ENCODE peak calls at places on chromosome 10, in six cellular contexts. Z, C, R, N, V and G are unnamed samples. For H3K4me1, the result is how much of the 10 kb centered on the place peaks cover.

GRCh38 chr10:12390733-12391132 is 41.4 kb downstream of the CAMK1D start:
- DNase-seq in V (no peak), R (no peak), N (no peak), Z (no peak), C (no peak), G (no peak)

GRCh38 chr10:96857613-96858012 is 25.5 kb downstream of the LCOR start:
- DNase-seq in C (no peak), V (no peak), N (no peak), Z (no peak), R (no peak), G (no peak)

GRCh38 chr10:103648951-103649532 is 155.5 kb downstream of the NEURL1 start:
- DNase-seq in V (no peak), Z (no peak), C (peak), N (no peak), R (peak), G (no peak)

GRCh38 chr10:84665883-84666463 is 337.6 kb downstream of the CCSER2 start:
- DNase-seq in R (no peak), N (peak), V (peak), Z (no peak), C (no peak), G (peak)

GRCh38 chr10:109773288-109773687 is 150.0 kb downstream of the XPNPEP1 start:
- DNase-seq in N (no peak), Z (no peak), V (no peak), C (no peak), R (no peak), G (no peak)

GRCh38 chr10:91604936-91605534 is 27.8 kb downstream of the PPP1R3C start:
- DNase-seq in C (no peak), Z (no peak), R (no peak), V (no peak), N (peak), G (no peak)

GRCh38 chr10:119305860-119306513 is 98.6 kb downstream of the GRK5 start:
- DNase-seq in C (peak), N (peak), Z (no peak), R (peak), V (no peak), G (no peak)

GRCh38 chr10:50221470-50221869 is 29.8 kb downstream of the ASAH2 start:
- DNase-seq in R (no peak), V (no peak), C (no peak), Z (no peak), N (no peak), G (no peak)

GRCh38 chr10:42989481-42989921 is 87.4 kb upstream of the RET start:
- DNase-seq in R (no peak), V (no peak), N (no peak), Z (peak), C (peak), G (no peak)

GRCh38 chr10:75730847-75731246 is 299.4 kb downstream of the LRMDA start:
- DNase-seq in C (no peak), V (no peak), Z (no peak), N (no peak), R (no peak), G (no peak)

GRCh38 chr10:82191653-82192052 is 316.7 kb downstream of the NRG3 start:
- DNase-seq in R (no peak), N (no peak), V (no peak), Z (no peak), C (no peak), G (no peak)

GRCh38 chr10:120586471-120586872 is 129.4 kb downstream of the PLPP4 start:
- DNase-seq in V (no peak), N (peak), R (no peak), Z (no peak), C (no peak), G (no peak)

GRCh38 chr10:86100581-86101061 is 266.0 kb downstream of the GRID1 start:
- DNase-seq in Z (no peak), R (no peak), C (no peak), V (peak), N (no peak), G (no peak)

GRCh38 chr10:43093423-43094090 is 16.7 kb downstream of the RET start:
- DNase-seq in R (no peak), Z (no peak), V (peak), N (peak), C (no peak), G (no peak)

GRCh38 chr10:5910323-5911100 is 20.5 kb downstream of the FBH1 start:
- DNase-seq in V (no peak), C (peak), N (no peak), Z (no peak), R (no peak), G (no peak)

GRCh38 chr10:33336606-33337334 is 2.3 kb upstream of the NRP1 start:
- DNase-seq in V (peak), R (no peak), Z (no peak), N (peak), C (peak), G (no peak)

GRCh38 chr10:103911021-103911459 is 6.9 kb downstream of the STN1 start:
- DNase-seq in V (no peak), N (no peak), C (no peak), Z (no peak), R (no peak), G (no peak)

GRCh38 chr10:36608251-36608650 is 517.1 kb upstream of the ANKRD30A start:
- DNase-seq in V (no peak), C (no peak), R (no peak), Z (no peak), N (no peak), G (no peak)

GRCh38 chr10:128739937-128740336 is 613.7 kb upstream of the MKI67 start:
- DNase-seq in N (no peak), R (no peak), C (no peak), Z (no peak), V (peak), G (peak)

GRCh38 chr10:132238371-132239125 is 51.8 kb downstream of the DPYSL4 start:
- DNase-seq in N (no peak), Z (no peak), V (no peak), R (no peak), C (no peak), G (no peak)

GRCh38 chr10:47076949-47077348 is 165.7 kb downstream of the PTPN20 start:
- DNase-seq in Z (no peak), V (no peak), R (no peak), C (no peak), N (peak), G (no peak)

GRCh38 chr10:86648706-86649426 is 5.5 kb upstream of the OPN4 start:
- DNase-seq in C (peak), V (no peak), Z (peak), N (peak), R (peak), G (no peak)

GRCh38 chr10:62016477-62017140 is 115.1 kb downstream of the ARID5B start:
- DNase-seq in C (no peak), V (no peak), R (no peak), N (no peak), Z (no peak), G (no peak)

GRCh38 chr10:62018141-62018911 is 116.8 kb downstream of the ARID5B start:
- DNase-seq in R (no peak), N (no peak), Z (no peak), C (no peak), V (no peak), G (no peak)

GRCh38 chr10:62015994-62016393 is 114.5 kb downstream of the ARID5B start:
- DNase-seq in R (no peak), Z (no peak), C (no peak), N (no peak), V (peak), G (no peak)

GRCh38 chr10:62019013-62019684 is 117.7 kb downstream of the ARID5B start:
- DNase-seq in C (no peak), R (no peak), N (peak), Z (no peak), V (no peak), G (no peak)

DNA sequence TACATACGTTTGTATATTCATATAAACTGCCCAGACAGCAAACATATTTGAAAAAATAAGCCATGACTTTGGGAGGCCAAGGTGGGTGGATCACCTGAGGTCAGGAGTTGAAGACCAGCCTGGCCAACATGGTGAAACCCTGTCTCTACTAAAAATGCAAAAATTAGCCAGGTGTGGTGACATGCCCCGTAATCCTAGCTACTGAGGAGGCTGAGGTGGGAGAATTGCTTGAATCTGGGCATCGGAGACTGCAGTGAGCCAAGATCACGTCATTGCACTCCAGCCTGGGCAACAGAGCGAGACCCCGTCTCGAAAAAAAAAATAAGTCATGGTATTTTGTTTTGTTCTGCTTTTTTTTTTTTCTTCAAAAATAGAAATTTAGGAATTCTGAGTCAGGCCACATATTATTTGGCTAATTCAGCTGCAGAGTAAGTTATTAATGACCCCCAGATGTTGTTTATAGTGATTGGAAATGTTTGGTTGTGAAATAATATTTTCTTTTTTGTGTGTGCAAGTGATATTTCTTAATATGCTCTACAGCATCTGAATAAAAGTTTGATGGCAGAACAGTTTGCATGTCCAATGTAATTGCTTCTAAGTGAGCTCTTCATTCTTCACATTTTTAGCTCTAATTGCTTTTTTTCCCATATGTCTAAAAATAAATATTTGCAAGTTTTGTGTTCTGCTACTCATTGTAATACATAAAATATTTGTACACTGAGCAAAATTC is 115.8 kb downstream of the ARID5B start:
- DNase-seq in C (no peak), R (no peak), V (no peak), Z (no peak), N (no peak), G (no peak)
- H3K4me1 ChIP-seq in C (half or more), R (half or more), V (under half), Z (under half), N (under half), G (under half)

GRCh38 chr10:31942435-31942834 is 13.8 kb upstream of the ARHGAP12 start:
- DNase-seq in C (no peak), N (no peak), Z (no peak), V (no peak), R (no peak), G (no peak)

GRCh38 chr10:31937371-31937770 is 8.7 kb upstream of the ARHGAP12 start:
- DNase-seq in C (no peak), N (no peak), R (no peak), V (no peak), Z (no peak), G (no peak)

GRCh38 chr10:31942892-31943291 is 14.3 kb upstream of the ARHGAP12 start:
- DNase-seq in N (no peak), Z (no peak), R (no peak), V (no peak), C (no peak), G (no peak)

GRCh38 chr10:31940839-31941653 is 12.4 kb upstream of the ARHGAP12 start:
- DNase-seq in V (no peak), Z (no peak), C (no peak), R (peak), N (peak), G (no peak)

GRCh38 chr10:31939797-31940708 is 11.4 kb upstream of the ARHGAP12 start:
- DNase-seq in V (no peak), N (peak), R (no peak), C (no peak), Z (no peak), G (no peak)
- H3K4me1 ChIP-seq in V (under half), N (under half), R (under half), C (under half), Z (under half), G (under half)

GRCh38 chr10:71253981-71254818 is 41.8 kb downstream of the UNC5B start:
- DNase-seq in V (no peak), R (no peak), C (no peak), Z (no peak), N (no peak), G (no peak)

GRCh38 chr10:71254834-71255539 is 42.6 kb downstream of the UNC5B start:
- DNase-seq in R (no peak), C (no peak), N (no peak), Z (no peak), V (no peak), G (no peak)

GRCh38 chr10:71255817-71256660 is 43.7 kb downstream of the UNC5B start:
- DNase-seq in R (no peak), V (no peak), C (peak), N (peak), Z (no peak), G (no peak)

GRCh38 chr10:71256661-71257030 is 44.3 kb downstream of the UNC5B start:
- DNase-seq in Z (no peak), R (no peak), N (no peak), C (no peak), V (no peak), G (no peak)

DNA sequence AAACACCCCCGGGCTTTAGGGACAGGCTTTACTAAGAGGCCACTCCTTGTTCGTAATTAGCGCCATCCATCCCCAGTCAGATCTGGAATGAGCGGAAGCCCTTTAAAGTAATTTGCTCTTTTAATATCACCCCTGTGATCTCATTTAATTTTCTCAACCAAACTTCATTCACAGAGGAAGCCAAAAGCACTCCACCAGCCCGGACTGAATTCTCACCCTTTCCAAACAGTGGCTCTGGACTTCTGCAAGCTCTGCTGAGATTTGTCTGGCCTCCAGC is 43.1 kb downstream of the UNC5B start:
- DNase-seq in C (no peak), Z (no peak), R (no peak), N (no peak), V (no peak), G (no peak)
- H3K4me1 ChIP-seq in C (under half), Z (under half), R (under half), N (under half), V (half or more), G (under half)

DNA sequence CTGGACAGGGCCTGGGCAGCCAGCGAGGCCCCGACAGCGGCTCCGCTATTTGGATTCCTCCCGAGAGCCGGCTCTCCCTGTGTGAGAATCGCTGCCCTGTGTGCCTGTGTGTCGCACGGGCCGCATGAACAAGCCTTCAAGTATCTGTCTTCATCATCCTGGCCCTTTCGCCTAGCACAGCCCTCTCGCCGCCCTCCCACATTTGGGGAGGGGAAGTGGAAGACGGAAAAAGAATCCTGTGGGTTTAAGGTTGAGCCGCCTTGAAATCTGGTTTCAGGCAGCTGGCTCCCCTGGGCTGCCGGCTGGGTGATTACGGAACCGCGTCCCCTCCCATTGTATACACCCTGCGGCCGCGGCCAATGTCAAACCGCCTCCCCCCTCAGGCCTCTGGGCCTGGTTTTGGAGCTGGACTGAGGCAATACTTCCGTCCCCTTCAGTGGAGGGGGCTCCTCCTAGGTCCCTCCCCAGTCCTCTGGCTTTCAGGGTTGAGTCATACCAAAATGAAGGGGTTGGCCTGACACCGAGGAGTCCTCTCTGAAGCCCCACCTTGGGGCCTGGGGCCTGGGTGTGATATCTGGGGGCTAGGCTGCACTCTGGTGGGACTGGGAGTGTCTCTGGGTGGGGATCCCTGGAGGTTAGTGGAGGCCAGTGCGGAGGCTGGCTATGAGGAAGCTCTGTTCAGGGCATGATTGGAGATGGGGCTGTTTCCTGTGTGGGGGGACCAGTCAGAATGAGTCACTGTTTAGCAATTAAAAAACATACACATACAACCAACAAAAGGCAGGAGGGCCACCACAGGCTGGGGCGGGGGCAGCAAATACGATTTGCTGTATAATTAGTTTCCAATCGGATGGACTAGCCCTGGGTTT is 1.7 kb downstream of the TRIM8 start:
- DNase-seq in R (peak), C (peak), N (peak), Z (peak), V (peak), G (no peak)
- H3K4me1 ChIP-seq in R (under half), C (half or more), N (under half), Z (under half), V (under half), G (under half)

GRCh38 chr10:74083304-74083703 is 67.3 kb downstream of the AP3M1 start:
- DNase-seq in R (no peak), Z (no peak), N (no peak), V (no peak), C (no peak), G (no peak)
- H3K4me1 ChIP-seq in R (under half), Z (under half), N (under half), V (under half), C (under half), G (under half)

DNA sequence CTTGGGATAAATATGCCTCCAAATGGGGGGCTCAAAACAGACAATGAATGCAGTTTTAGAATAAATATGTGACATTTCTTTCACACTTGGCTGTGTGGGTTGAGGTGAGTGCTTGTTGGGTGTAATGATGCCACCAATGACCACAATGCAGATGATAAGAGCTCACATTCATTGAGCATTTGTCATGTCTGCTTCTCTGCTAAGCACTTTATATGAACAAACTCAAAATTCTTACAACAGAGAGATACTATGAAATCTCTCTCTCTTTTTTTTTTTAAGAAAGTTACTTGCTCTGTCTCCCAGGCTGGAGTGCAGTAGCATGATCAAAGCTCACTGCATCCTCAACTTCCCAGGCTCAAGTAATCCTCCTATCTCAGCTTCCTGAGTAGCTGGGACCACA is 185.4 kb downstream of the JCAD start:
- DNase-seq in N (no peak), C (no peak), Z (no peak), R (no peak), V (no peak), G (no peak)
- H3K4me1 ChIP-seq in N (under half), C (under half), Z (under half), R (under half), V (under half), G (under half)

DNA sequence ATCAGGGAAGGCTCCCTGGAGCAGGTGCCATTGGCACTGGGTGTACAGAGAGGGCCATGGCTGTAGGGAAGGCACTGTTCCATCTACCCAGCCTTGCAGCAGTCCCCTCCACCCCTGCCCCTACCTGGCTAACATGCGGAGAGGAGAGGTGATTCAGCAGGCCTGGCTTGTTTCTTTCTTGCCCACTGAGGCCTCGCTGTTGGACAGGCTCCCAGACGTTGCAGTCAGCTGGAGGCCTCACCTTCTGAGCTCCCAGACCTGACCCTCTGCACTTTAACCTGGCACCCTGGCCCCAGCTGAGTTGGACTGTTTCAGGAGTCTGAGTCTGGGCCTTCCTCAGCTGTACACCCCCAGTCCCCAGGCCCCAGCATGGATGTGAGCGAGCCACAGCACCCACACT is 34.9 kb downstream of the UNC5B start:
- DNase-seq in C (no peak), N (peak), Z (no peak), R (no peak), V (no peak), G (no peak)
- H3K4me1 ChIP-seq in C (under half), N (half or more), Z (under half), R (under half), V (half or more), G (under half)

GRCh38 chr10:7391748-7392147 is 19.1 kb downstream of the SFMBT2 start:
- DNase-seq in Z (no peak), R (no peak), N (no peak), C (no peak), V (no peak), G (no peak)
- H3K4me1 ChIP-seq in Z (under half), R (under half), N (under half), C (under half), V (under half), G (under half)

GRCh38 chr10:1605999-1606940 is 131.1 kb downstream of the ADARB2 start:
- DNase-seq in Z (no peak), V (no peak), N (no peak), R (no peak), C (no peak), G (no peak)

GRCh38 chr10:1609596-1609995 is 127.7 kb downstream of the ADARB2 start:
- DNase-seq in V (no peak), C (no peak), Z (no peak), R (no peak), N (no peak), G (no peak)

GRCh38 chr10:1609038-1609411 is 128.3 kb downstream of the ADARB2 start:
- DNase-seq in N (no peak), C (no peak), R (no peak), V (no peak), Z (no peak), G (no peak)

GRCh38 chr10:1608408-1609037 is 128.8 kb downstream of the ADARB2 start:
- DNase-seq in Z (no peak), R (no peak), C (no peak), V (no peak), N (no peak), G (no peak)

GRCh38 chr10:1607466-1607865 is 129.9 kb downstream of the ADARB2 start:
- DNase-seq in N (no peak), R (no peak), C (no peak), V (no peak), Z (no peak), G (no peak)
- H3K4me1 ChIP-seq in N (under half), R (under half), C (under half), V (under half), Z (under half), G (under half)